ENCODE peak calls at places on chromosome 18, in four cellular contexts. T is small intestine, X is A549, U is cardiac muscle cell. C is an unnamed sample.

GRCh38 chr18:32315881-32316280 is 126.0 kb downstream of the MEP1B start:
- DNase-seq in T (no peak), X (no peak), U (peak; percentile 74), C (no peak)

GRCh38 chr18:48629730-48630324 is 91.0 kb downstream of the CTIF start:
- DNase-seq in T (no peak), X (peak; percentile 89), U (peak; percentile 94), C (no peak)

GRCh38 chr18:66129248-66129647 is 378.4 kb downstream of the CDH7 start:
- DNase-seq in T (no peak), X (no peak), U (no peak), C (no peak)

GRCh38 chr18:14189858-14190257 is 57.6 kb upstream of the ZNF519 start:
- DNase-seq in T (peak; percentile 31), X (peak; percentile 91), U (peak; percentile 9), C (no peak)

GRCh38 chr18:37419272-37419671 is 146.3 kb downstream of the CELF4 start:
- DNase-seq in T (no peak), X (peak; percentile 42), U (peak; percentile 28), C (no peak)

GRCh38 chr18:49584431-49584830 is 22.6 kb downstream of the LIPG start:
- DNase-seq in T (no peak), X (no peak), U (no peak), C (no peak)

GRCh38 chr18:48661421-48661820 is 122.6 kb downstream of the CTIF start:
- DNase-seq in T (no peak), X (no peak), U (no peak), C (no peak)

GRCh38 chr18:64410685-64411084 is 261.8 kb upstream of the LINC00305 start:
- DNase-seq in T (no peak), X (no peak), U (no peak), C (no peak)

GRCh38 chr18:12569791-12570190 is 88.1 kb downstream of the SPIRE1 start:
- DNase-seq in T (no peak), X (no peak), U (no peak), C (no peak)

GRCh38 chr18:58609536-58609993 is 19.3 kb downstream of the ALPK2 start:
- DNase-seq in T (no peak), X (no peak), U (no peak), C (no peak)

GRCh38 chr18:79528846-79529245 is 133.1 kb downstream of the NFATC1 start:
- DNase-seq in T (peak; percentile 54), X (peak; percentile 62), U (peak; percentile 82), C (peak; percentile 60)

GRCh38 chr18:52392160-52392559 is 52.2 kb downstream of the DCC start:
- DNase-seq in T (no peak), X (no peak), U (no peak), C (no peak)

GRCh38 chr18:34837769-34838194 is 127.7 kb downstream of the DTNA start:
- DNase-seq in T (no peak), X (no peak), U (peak; percentile 21), C (no peak)

GRCh38 chr18:48138211-48138610 is 207.8 kb upstream of the SMAD2 start:
- DNase-seq in T (no peak), X (no peak), U (no peak), C (no peak)

GRCh38 chr18:21275645-21276044 is 33.6 kb downstream of the GREB1L start:
- DNase-seq in T (no peak), X (no peak), U (no peak), C (no peak)

GRCh38 chr18:21281611-21282010 is 39.6 kb downstream of the GREB1L start:
- DNase-seq in T (no peak), X (no peak), U (no peak), C (no peak)

GRCh38 chr18:21272016-21272582 is 30.1 kb downstream of the GREB1L start:
- DNase-seq in T (no peak), X (no peak), U (no peak), C (no peak)

GRCh38 chr18:21273568-21273967 is 31.5 kb downstream of the GREB1L start:
- DNase-seq in T (no peak), X (no peak), U (no peak), C (no peak)

DNA sequence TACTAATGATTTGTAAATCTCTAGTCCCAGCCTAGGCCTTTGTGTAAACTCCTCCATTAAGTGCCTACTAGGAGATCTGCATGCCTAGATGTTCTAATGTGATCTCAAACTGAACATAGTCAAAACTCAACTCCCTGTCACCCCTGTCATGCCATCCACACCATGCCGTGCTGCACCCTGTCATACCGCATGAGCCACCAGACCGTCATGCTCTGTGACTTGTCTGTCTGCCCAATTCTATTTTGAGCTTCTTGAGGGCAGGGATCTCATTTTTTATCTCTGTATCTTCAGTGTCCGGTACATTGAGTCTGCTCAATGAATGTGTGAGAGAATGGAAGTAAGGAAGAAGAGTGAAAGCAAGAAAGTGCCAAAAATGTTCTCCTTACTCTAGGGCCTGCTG is 35.5 kb downstream of the GREB1L start:
- DNase-seq in T (no peak), X (no peak), U (no peak), C (no peak)
- H3K4me3 ChIP-seq in T (no peak overlapping the region), X (no peak overlapping the region), U (no peak overlapping the region), C (no peak overlapping the region)

DNA sequence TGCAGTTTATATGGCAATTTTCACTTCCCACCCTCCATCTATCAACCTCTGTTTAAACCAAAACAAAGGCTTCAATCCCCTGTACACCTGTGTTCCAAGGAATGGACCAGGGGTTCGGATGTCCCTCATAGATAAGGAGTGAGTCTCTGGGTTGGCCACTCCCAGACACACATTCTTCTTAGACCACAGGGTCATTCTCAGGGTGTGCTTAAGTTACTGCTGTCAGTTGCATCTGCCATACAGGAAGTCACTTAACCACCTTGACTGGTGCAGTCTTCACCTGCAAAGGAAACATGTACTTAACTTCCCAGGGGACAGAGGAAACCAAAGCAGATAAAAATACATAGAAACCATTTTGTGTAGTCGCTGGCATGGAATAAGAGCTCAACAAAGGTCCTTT is 151.0 kb upstream of the NDUFV2 start:
- DNase-seq in T (peak; percentile 7), X (no peak), U (no peak), C (no peak)
- H3K4me3 ChIP-seq in T (no peak overlapping the region), X (no peak overlapping the region), U (no peak overlapping the region), C (no peak overlapping the region)

GRCh38 chr18:70335892-70336726 is 47.3 kb downstream of the SOCS6 start:
- DNase-seq in T (no peak), X (peak; percentile 45), U (no peak), C (no peak)

GRCh38 chr18:70338890-70339289 is 50.0 kb downstream of the SOCS6 start:
- DNase-seq in T (no peak), X (no peak), U (no peak), C (no peak)

GRCh38 chr18:70339915-70340314 is 51.1 kb downstream of the SOCS6 start:
- DNase-seq in T (peak; percentile 53), X (no peak), U (no peak), C (no peak)

GRCh38 chr18:70334728-70335329 is 46.0 kb downstream of the SOCS6 start:
- DNase-seq in T (no peak), X (peak; percentile 49), U (no peak), C (no peak)

GRCh38 chr18:70337139-70337972 is 48.5 kb downstream of the SOCS6 start:
- DNase-seq in T (peak; percentile 80), X (peak; percentile 85), U (peak; percentile 76), C (peak; percentile 51)
- H3K4me3 ChIP-seq in T (no peak overlapping the region), X (no peak overlapping the region), U (no peak overlapping the region), C (no peak overlapping the region)

GRCh38 chr18:57427429-57428181 is 7.6 kb upstream of the ONECUT2 start:
- DNase-seq in T (peak; percentile 82), X (no peak), U (no peak), C (peak; percentile 75)
- H3K4me3 ChIP-seq in T (peak overlapping the region; percentile 70), X (no peak overlapping the region), U (no peak overlapping the region), C (no peak overlapping the region)

GRCh38 chr18:77207540-77207939 is 42.1 kb upstream of the GALR1 start:
- DNase-seq in T (peak; percentile 35), X (peak; percentile 68), U (peak; percentile 87), C (peak; percentile 80)
- H3K4me3 ChIP-seq in T (no peak overlapping the region), X (no peak overlapping the region), U (no peak overlapping the region), C (no peak overlapping the region)

GRCh38 chr18:63109789-63110188 is 209.8 kb downstream of the BCL2 start:
- DNase-seq in T (no peak), X (no peak), U (no peak), C (no peak)

GRCh38 chr18:63106727-63107126 is 212.8 kb downstream of the BCL2 start:
- DNase-seq in T (no peak), X (no peak), U (no peak), C (no peak)

GRCh38 chr18:63107931-63108330 is 211.6 kb downstream of the BCL2 start:
- DNase-seq in T (no peak), X (no peak), U (no peak), C (no peak)

GRCh38 chr18:63105636-63106316 is 213.8 kb downstream of the BCL2 start:
- DNase-seq in T (no peak), X (no peak), U (no peak), C (no peak)

DNA sequence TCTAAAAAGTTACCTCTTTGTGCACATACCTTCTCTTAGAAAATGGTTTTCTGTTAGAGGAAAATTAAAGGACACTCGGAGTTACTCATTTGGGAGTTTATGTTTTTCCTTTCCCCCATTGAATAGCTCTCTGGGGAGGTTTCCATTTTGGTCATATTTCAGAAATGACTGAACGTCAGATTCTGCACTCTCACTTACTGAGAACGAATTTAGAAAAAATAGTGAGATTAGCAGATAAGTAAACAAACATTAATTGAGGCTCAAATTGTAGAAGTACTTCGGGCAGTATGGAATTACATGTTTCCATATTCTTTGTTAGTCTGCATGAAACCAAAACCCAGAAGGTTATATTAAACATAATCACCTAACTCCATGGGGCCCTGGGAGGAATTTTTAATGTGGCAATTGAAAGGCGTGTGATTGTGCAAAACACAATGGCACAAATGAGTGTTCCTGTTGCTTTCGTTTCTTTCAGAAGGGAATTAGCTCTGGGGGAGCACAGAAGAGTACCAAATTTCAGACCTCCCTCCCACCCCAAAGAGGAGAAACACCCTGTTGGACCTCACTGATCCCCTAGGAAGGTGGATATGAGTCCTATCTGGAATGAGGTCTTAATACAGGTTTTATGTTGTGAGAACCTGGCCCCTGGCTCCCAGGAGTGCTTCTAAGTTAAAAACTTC is 212.3 kb downstream of the BCL2 start:
- DNase-seq in T (no peak), X (no peak), U (no peak), C (no peak)
- H3K4me3 ChIP-seq in T (no peak overlapping the region), X (no peak overlapping the region), U (no peak overlapping the region), C (no peak overlapping the region)

DNA sequence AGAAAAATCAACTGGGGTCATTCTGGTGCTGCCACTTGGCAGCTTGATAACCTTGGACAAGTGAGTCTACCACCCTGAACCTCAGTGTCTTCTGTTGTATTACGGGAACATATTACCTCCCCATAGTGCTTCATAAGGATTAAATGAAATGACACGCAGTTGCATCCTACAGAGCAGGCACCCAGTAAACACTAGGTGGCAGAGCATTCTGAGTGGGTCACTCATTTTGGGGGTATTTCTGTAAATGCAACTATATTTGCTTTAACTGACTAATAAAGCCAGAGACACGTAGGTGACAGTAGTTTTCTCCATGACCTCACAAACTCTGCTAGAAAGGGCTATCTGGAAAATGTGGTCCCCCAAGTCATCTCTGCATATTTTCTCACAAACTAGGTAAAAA is 4.7 kb downstream of the CD226 start:
- DNase-seq in T (no peak), X (no peak), U (no peak), C (no peak)
- H3K4me3 ChIP-seq in T (no peak overlapping the region), X (no peak overlapping the region), U (no peak overlapping the region), C (no peak overlapping the region)

GRCh38 chr18:50658601-50659000 is 98.7 kb downstream of the MAPK4 start:
- DNase-seq in T (no peak), X (no peak), U (no peak), C (no peak)

GRCh38 chr18:50661013-50661412 is 101.1 kb downstream of the MAPK4 start:
- DNase-seq in T (no peak), X (no peak), U (no peak), C (no peak)

GRCh38 chr18:50656841-50657470 is 97.1 kb downstream of the MAPK4 start:
- DNase-seq in T (no peak), X (no peak), U (peak; percentile 33), C (no peak)

GRCh38 chr18:50662177-50662576 is 102.3 kb downstream of the MAPK4 start:
- DNase-seq in T (peak; percentile 81), X (peak; percentile 36), U (no peak), C (no peak)

GRCh38 chr18:50659091-50660003 is 99.5 kb downstream of the MAPK4 start:
- DNase-seq in T (no peak), X (peak; percentile 44), U (peak; percentile 90), C (peak; percentile 46)
- H3K4me3 ChIP-seq in T (no peak overlapping the region), X (no peak overlapping the region), U (no peak overlapping the region), C (no peak overlapping the region)